ENCODE peak calls at places on chromosome 18, in ten cellular contexts. O, V, H, G, B, T, U, D, I and N are unnamed samples.

GRCh38 chr18:45916302-45916701 is 50.8 kb downstream of the EPG5 start:
- DNase-seq in T (no peak), B (no peak), G (no peak), D (no peak), I (no peak), O (no peak), U (no peak), V (no peak), H (no peak), N (no peak)

GRCh38 chr18:72089432-72089831 is 454.7 kb downstream of the CBLN2 start:
- DNase-seq in V (no peak), B (no peak), O (no peak), D (no peak), T (no peak), U (no peak), G (no peak), I (no peak), H (no peak), N (no peak)

GRCh38 chr18:24683965-24684364 is 223.5 kb downstream of the HRH4 start:
- DNase-seq in U (no peak), V (no peak), G (no peak), D (no peak), O (no peak), I (no peak), B (no peak), H (no peak), T (no peak), N (no peak)

GRCh38 chr18:63763831-63764600 is 11.2 kb upstream of the SERPINB7 start:
- DNase-seq in G (no peak), D (no peak), O (no peak), V (no peak), H (peak), I (no peak), T (no peak), B (no peak), U (no peak), N (no peak)

GRCh38 chr18:10544093-10544748 is 18.4 kb downstream of the NAPG start:
- DNase-seq in I (no peak), U (no peak), H (no peak), D (no peak), O (peak), V (no peak), G (no peak), T (no peak), B (no peak), N (no peak)

GRCh38 chr18:46152808-46153617 is 48.8 kb downstream of the HAUS1 start:
- DNase-seq in T (no peak), G (no peak), O (no peak), B (no peak), I (no peak), D (no peak), V (no peak), H (peak), U (no peak), N (no peak)

GRCh38 chr18:51668101-51668500 is 470.6 kb upstream of the MEX3C start:
- DNase-seq in B (no peak), T (peak), O (no peak), G (peak), H (peak), I (peak), U (peak), D (no peak), V (peak), N (no peak)

GRCh38 chr18:45571714-45572113 is 43.6 kb upstream of the SLC14A2 start:
- DNase-seq in H (peak), V (no peak), D (no peak), G (no peak), B (no peak), I (no peak), O (no peak), U (no peak), T (no peak), N (no peak)

GRCh38 chr18:21741511-21742322 is 1.1 kb downstream of the MIB1 start:
- DNase-seq in G (no peak), V (peak), O (peak), D (peak), H (peak), B (no peak), T (peak), I (peak), U (peak), N (peak)

GRCh38 chr18:80046961-80047541 is 12.8 kb downstream of the RBFA start:
- DNase-seq in U (no peak), V (no peak), I (no peak), G (no peak), B (no peak), D (no peak), T (peak), O (no peak), H (no peak), N (no peak)

GRCh38 chr18:3061581-3062416 is 48.9 kb upstream of the LPIN2 start:
- DNase-seq in O (no peak), G (no peak), T (no peak), V (no peak), U (no peak), I (no peak), B (no peak), D (no peak), H (no peak), N (no peak)

GRCh38 chr18:59866551-59866950 is 33.2 kb upstream of the PMAIP1 start:
- DNase-seq in V (no peak), U (no peak), H (no peak), G (no peak), T (no peak), O (no peak), I (no peak), B (no peak), D (no peak), N (no peak)

GRCh38 chr18:55577812-55578539 is 10.0 kb downstream of the TCF4 start:
- DNase-seq in T (no peak), B (no peak), D (no peak), H (no peak), U (no peak), V (no peak), O (no peak), G (no peak), I (no peak), N (no peak)

GRCh38 chr18:53380063-53380639 is 844.3 kb downstream of the MBD2 start:
- DNase-seq in U (no peak), I (peak), O (no peak), D (no peak), B (peak), H (peak), T (no peak), G (no peak), V (peak), N (no peak)

GRCh38 chr18:69528439-69528838 is 127.8 kb downstream of the DOK6 start:
- DNase-seq in D (no peak), V (peak), T (no peak), U (no peak), I (peak), B (no peak), O (no peak), G (no peak), H (peak), N (no peak)

GRCh38 chr18:23231340-23232021 is 96.2 kb downstream of the CABLES1 start:
- DNase-seq in B (peak), G (peak), H (peak), O (peak), I (peak), T (no peak), U (peak), D (peak), V (peak), N (peak)

GRCh38 chr18:34639662-34640061 is 70.4 kb upstream of the DTNA start:
- DNase-seq in T (peak), G (no peak), B (no peak), U (no peak), V (no peak), D (no peak), O (no peak), I (no peak), H (no peak), N (no peak)

GRCh38 chr18:47382171-47382570 is 130.7 kb upstream of the SKOR2 start:
- DNase-seq in O (no peak), U (no peak), H (no peak), D (no peak), G (no peak), B (no peak), V (no peak), I (no peak), T (no peak), N (no peak)

GRCh38 chr18:76984193-76985155 is 148.1 kb downstream of the MBP start:
- DNase-seq in U (no peak), T (no peak), G (no peak), O (no peak), D (no peak), H (no peak), I (no peak), B (no peak), V (no peak), N (peak)

GRCh38 chr18:23260932-23261590 is 125.8 kb downstream of the CABLES1 start:
- DNase-seq in O (no peak), I (no peak), T (no peak), B (no peak), H (peak), V (no peak), G (no peak), D (no peak), U (no peak), N (no peak)

GRCh38 chr18:77095356-77096030 is 37.1 kb downstream of the MBP start:
- DNase-seq in D (peak), H (no peak), V (no peak), B (no peak), G (no peak), U (no peak), I (no peak), O (no peak), T (no peak), N (no peak)

GRCh38 chr18:34562252-34562870 is 147.7 kb upstream of the DTNA start:
- DNase-seq in B (no peak), V (no peak), U (no peak), I (no peak), O (no peak), G (no peak), H (no peak), T (no peak), D (no peak), N (no peak)

GRCh38 chr18:53566622-53567021 is 657.8 kb downstream of the MBD2 start:
- DNase-seq in T (no peak), U (no peak), G (no peak), H (no peak), O (no peak), D (no peak), V (no peak), B (no peak), I (no peak), N (no peak)

GRCh38 chr18:36572135-36572856 is 256.5 kb downstream of the TPGS2 start:
- DNase-seq in U (peak), H (peak), T (peak), G (no peak), O (no peak), I (peak), B (no peak), D (no peak), V (peak), N (no peak)

GRCh38 chr18:49024808-49025361 is 74.1 kb upstream of the SMAD7 start:
- DNase-seq in B (no peak), O (no peak), I (no peak), G (no peak), V (no peak), U (no peak), T (no peak), H (no peak), D (no peak), N (peak)

GRCh38 chr18:58370662-58371061 is 258.2 kb downstream of the ALPK2 start:
- DNase-seq in T (no peak), V (no peak), I (no peak), U (no peak), G (no peak), H (no peak), O (no peak), B (no peak), D (no peak), N (no peak)

GRCh38 chr18:10923225-10923624 is 226.1 kb downstream of the PIEZO2 start:
- DNase-seq in T (no peak), I (peak), H (no peak), G (no peak), D (no peak), U (no peak), V (no peak), B (no peak), O (no peak), N (no peak)

GRCh38 chr18:10242922-10243680 is 211.3 kb upstream of the APCDD1 start:
- DNase-seq in D (no peak), G (no peak), U (no peak), H (peak), V (no peak), O (no peak), T (no peak), I (no peak), B (no peak), N (no peak)

GRCh38 chr18:48923746-48924580 is 26.8 kb downstream of the SMAD7 start:
- DNase-seq in H (peak), T (no peak), U (no peak), G (no peak), I (peak), B (no peak), O (no peak), D (no peak), V (peak), N (no peak)

GRCh38 chr18:10101293-10101701 is 187.5 kb downstream of the VAPA start:
- DNase-seq in V (peak), I (peak), D (no peak), H (no peak), B (no peak), G (no peak), O (peak), U (peak), T (no peak), N (no peak)

GRCh38 chr18:80133124-80133523 is 24.1 kb downstream of the ADNP2 start:
- DNase-seq in U (no peak), O (no peak), D (no peak), B (no peak), I (no peak), V (no peak), H (no peak), T (no peak), G (no peak), N (no peak)

GRCh38 chr18:43648002-43648401 is 370.7 kb upstream of the SYT4 start:
- DNase-seq in V (no peak), H (no peak), O (no peak), I (no peak), U (no peak), G (no peak), D (no peak), B (no peak), T (no peak), N (no peak)

GRCh38 chr18:3111523-3112240 is 98.7 kb upstream of the LPIN2 start:
- DNase-seq in V (no peak), I (peak), D (no peak), G (no peak), T (no peak), U (no peak), H (no peak), B (no peak), O (no peak), N (no peak)

GRCh38 chr18:24228661-24229053 is 89.8 kb downstream of the CABYR start:
- DNase-seq in O (no peak), U (no peak), D (no peak), V (no peak), G (no peak), H (peak), I (peak), T (no peak), B (no peak), N (no peak)

GRCh38 chr18:62555135-62555534 is 32.3 kb downstream of the ZCCHC2 start:
- DNase-seq in V (peak), O (no peak), B (no peak), I (peak), G (no peak), D (no peak), U (no peak), T (no peak), H (peak), N (no peak)

GRCh38 chr18:41881285-41881684 is 73.7 kb upstream of the PIK3C3 start:
- DNase-seq in T (no peak), D (no peak), G (peak), H (peak), O (no peak), U (no peak), V (peak), B (no peak), I (peak), N (no peak)

GRCh38 chr18:46332286-46332801 is 228.2 kb downstream of the HAUS1 start:
- DNase-seq in D (no peak), T (no peak), U (no peak), G (no peak), O (no peak), H (no peak), V (no peak), B (no peak), I (no peak), N (peak)

GRCh38 chr18:62788111-62788510 is 72.8 kb downstream of the PHLPP1 start:
- DNase-seq in O (no peak), V (no peak), B (no peak), D (no peak), U (no peak), T (no peak), H (no peak), I (no peak), G (no peak), N (no peak)

GRCh38 chr18:6543330-6543908 is 128.7 kb upstream of the L3MBTL4 start:
- DNase-seq in I (peak), O (no peak), B (no peak), V (peak), U (no peak), H (peak), T (no peak), G (no peak), D (no peak), N (no peak)

DNA sequence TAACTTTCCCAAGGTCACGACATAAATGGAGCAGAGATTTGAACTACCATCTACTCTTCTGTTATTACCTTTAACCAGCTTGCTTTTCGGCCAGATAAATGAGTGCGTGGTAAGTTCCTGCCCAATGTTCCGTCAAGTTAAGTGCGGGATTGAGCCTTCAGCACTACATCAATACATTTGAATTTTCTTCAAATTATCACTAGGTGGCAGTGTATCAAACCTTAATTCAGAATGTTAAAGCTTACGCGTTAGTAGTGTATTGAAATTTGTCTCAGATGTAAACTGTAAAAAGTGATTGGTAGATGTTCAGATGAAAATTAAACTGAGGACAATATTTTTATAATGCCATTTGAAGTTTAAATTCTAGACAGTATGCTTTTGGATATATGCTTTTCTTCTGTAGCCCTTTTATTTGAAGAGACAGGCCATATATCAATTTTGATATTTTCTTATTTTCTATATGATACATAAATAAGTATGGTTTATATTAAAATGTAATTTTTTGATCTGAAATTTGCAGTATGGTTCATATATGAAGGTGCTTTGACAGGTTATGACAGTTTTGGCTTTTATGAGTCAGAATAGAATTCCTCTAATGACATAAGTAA is 681.3 kb downstream of the ADCYAP1 start:
- DNase-seq in O (no peak), T (no peak), H (peak), U (no peak), D (no peak), I (peak), V (peak), G (no peak), B (peak), N (no peak)
- TF ChIP-seq CTCF in O (peak), T (peak), H (peak), U (peak), D (peak), I (no peak), V (peak), G (peak), B (peak), N (no peak)

DNA sequence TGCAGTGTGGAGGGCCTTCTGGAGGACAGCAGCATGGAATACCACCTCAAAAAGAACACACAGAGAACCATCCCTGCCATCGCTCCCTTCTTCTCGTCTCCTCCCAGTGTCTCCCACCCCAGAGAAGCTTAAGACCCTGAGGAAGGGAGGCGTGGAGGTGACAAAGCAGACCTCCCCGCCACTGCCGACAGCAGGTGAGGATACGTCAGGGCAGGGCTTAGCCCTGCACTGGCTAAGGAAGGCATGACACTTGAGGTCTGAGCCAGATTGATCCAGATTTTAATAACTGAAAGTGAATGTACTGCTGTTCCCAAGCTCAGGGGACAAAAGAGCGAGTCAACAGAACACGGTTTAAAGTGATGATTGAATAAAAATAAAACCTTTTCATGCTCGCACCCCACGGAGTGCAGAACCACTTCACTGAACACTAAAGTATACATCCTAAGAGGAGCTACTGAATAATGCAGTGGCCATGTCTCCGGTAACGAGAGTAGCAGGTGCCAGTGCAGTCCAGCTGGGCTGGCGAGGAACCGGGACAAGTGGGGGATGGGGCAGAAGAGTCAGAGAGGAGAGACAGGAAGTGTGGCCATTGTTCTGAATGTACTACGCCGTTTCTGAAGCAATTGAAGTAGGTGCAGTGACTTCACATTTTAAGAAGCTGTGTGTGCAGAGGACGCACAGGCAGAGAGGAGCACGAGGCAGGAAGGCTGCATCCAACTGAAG is 391.0 kb downstream of the CDH2 start:
- DNase-seq in G (no peak), T (no peak), O (no peak), U (no peak), I (no peak), D (no peak), B (no peak), H (no peak), V (no peak), N (no peak)
- H3K4me3 ChIP-seq in G (no peak), T (peak), O (no peak), U (no peak), I (no peak), D (no peak), B (no peak), H (no peak), V (no peak), N (no peak)

GRCh38 chr18:27608742-27609141 is 423.6 kb upstream of the CHST9 start:
- DNase-seq in H (peak), D (no peak), I (no peak), G (no peak), U (no peak), V (no peak), T (no peak), O (no peak), B (no peak), N (no peak)
- TF ChIP-seq CTCF in H (peak), D (no peak), I (peak), G (no peak), U (no peak), V (peak), T (peak), O (peak), B (peak), N (no peak)

GRCh38 chr18:7958081-7958896 is 391.2 kb downstream of the PTPRM start:
- DNase-seq in G (no peak), T (no peak), U (no peak), D (no peak), V (peak), I (peak), O (no peak), H (peak), B (no peak), N (no peak)
- H3K4me3 ChIP-seq in G (peak), T (no peak), U (no peak), D (no peak), V (no peak), I (peak), O (no peak), H (no peak), B (no peak), N (no peak)